ENCODE peak calls at places on chromosomes 5 and 9, in five cellular contexts. T, C, D, Z and W are unnamed samples.

GRCh38 chr5:43294226-43294625 is 19.0 kb downstream of the HMGCS1 start:
- DNase-seq in T (peak), C (no peak), D (no peak), Z (no peak), W (no peak)

GRCh38 chr5:54388411-54388810 is 67.1 kb upstream of the HSPB3 start:
- DNase-seq in T (no peak), C (no peak), D (no peak), Z (no peak), W (peak)

GRCh38 chr9:75797181-75797580 is 93.3 kb upstream of the PCSK5 start:
- DNase-seq in T (no peak), C (no peak), D (no peak), Z (peak), W (no peak)

GRCh38 chr9:113376634-113377531 is at the start of gene HDHD3:
- DNase-seq in T (peak), C (peak), D (peak), Z (peak), W (peak)

GRCh38 chr5:141100243-141100805 is at the start of gene PCDHB3:
- DNase-seq in T (peak), C (peak), D (no peak), Z (no peak), W (no peak)

GRCh38 chr5:43039468-43040286 is 442 bp downstream of the ANXA2R start:
- DNase-seq in T (peak), C (peak), D (no peak), Z (peak), W (peak)

GRCh38 chr5:10288600-10289213 is 19.0 kb downstream of the CMBL start:
- DNase-seq in T (no peak), C (peak), D (no peak), Z (peak), W (no peak)

GRCh38 chr5:151094054-151094858 is 13.4 kb upstream of the TNIP1 start:
- DNase-seq in T (peak), C (peak), D (no peak), Z (no peak), W (no peak)

GRCh38 chr5:180860887-180861822 is at the start of gene ZFP62:
- DNase-seq in T (peak), C (peak), D (peak), Z (peak), W (peak)

GRCh38 chr9:129889936-129890717 is 54.9 kb downstream of the USP20 start:
- DNase-seq in T (no peak), C (no peak), D (peak), Z (no peak), W (no peak)

GRCh38 chr9:121750715-121751623 is 99.5 kb downstream of the DAB2IP start:
- DNase-seq in T (no peak), C (peak), D (no peak), Z (no peak), W (no peak)

GRCh38 chr5:83496626-83497025 is 25.1 kb downstream of the VCAN start:
- DNase-seq in T (no peak), C (no peak), D (no peak), Z (no peak), W (no peak)

GRCh38 chr9:128118472-128118857 is 9.1 kb downstream of the PTGES2 start:
- DNase-seq in T (no peak), C (no peak), D (no peak), Z (no peak), W (peak)

GRCh38 chr9:33220681-33221567 is 19.0 kb upstream of the SPINK4 start:
- DNase-seq in T (no peak), C (no peak), D (no peak), Z (no peak), W (no peak)

GRCh38 chr9:136882109-136882946 is 4.0 kb upstream of the TRAF2 start:
- DNase-seq in T (peak), C (peak), D (peak), Z (no peak), W (peak)